ENCODE peak calls at places on chromosome 10, in four cellular contexts. T is HCT116, K is K562, D is HepG2. V is an unnamed sample.

GRCh38 chr10:47354162-47354561 is 6.0 kb downstream of the RBP3 start:
- DNase-seq in K (no peak), D (peak), T (no peak), V (no peak)

GRCh38 chr10:108783897-108784296 is 1139.4 kb downstream of the XPNPEP1 start:
- DNase-seq in K (peak), D (peak), T (peak), V (peak)

GRCh38 chr10:31745612-31746376 is 182.8 kb downstream of the ARHGAP12 start:
- DNase-seq in D (peak), K (no peak), T (peak), V (peak)

GRCh38 chr10:1403508-1404230 is 333.7 kb downstream of the ADARB2 start:
- DNase-seq in D (no peak), T (no peak), K (no peak), V (no peak)

GRCh38 chr10:22832851-22833250 is 95.0 kb upstream of the ARMC3 start:
- DNase-seq in K (no peak), T (no peak), D (no peak), V (no peak)

GRCh38 chr10:48691812-48692528 is 7.3 kb downstream of the WDFY4 start:
- DNase-seq in D (no peak), K (no peak), T (no peak), V (no peak)

GRCh38 chr10:55370021-55370420 is 569.0 kb upstream of the PCDH15 start:
- DNase-seq in K (no peak), D (no peak), T (no peak), V (no peak)

GRCh38 chr10:3494879-3495230 is 290.2 kb downstream of the KLF6 start:
- DNase-seq in D (no peak), T (no peak), K (no peak), V (no peak)

GRCh38 chr10:52215745-52216361 is 98.2 kb upstream of the DKK1 start:
- DNase-seq in K (peak), T (peak), D (peak), V (peak)

GRCh38 chr10:69958232-69958902 is 94.3 kb upstream of the MACROH2A2 start:
- DNase-seq in T (peak), D (peak), K (peak), V (peak)

GRCh38 chr10:5659702-5660528 is 6.5 kb downstream of the ASB13 start:
- DNase-seq in K (peak), D (peak), T (peak), V (no peak)

GRCh38 chr10:60767424-60767823 is 10.9 kb upstream of the CDK1 start:
- DNase-seq in K (no peak), T (no peak), D (no peak), V (no peak)

GRCh38 chr10:126935263-126935946 is 30.2 kb downstream of the DOCK1 start:
- DNase-seq in T (no peak), K (no peak), D (no peak), V (no peak)

GRCh38 chr10:46551701-46552525 is 4.5 kb downstream of the GPRIN2 start:
- DNase-seq in T (no peak), K (no peak), D (no peak), V (no peak)

GRCh38 chr10:106551501-106551900 is 613.0 kb downstream of the SORCS1 start:
- DNase-seq in K (no peak), D (no peak), T (no peak), V (no peak)

GRCh38 chr10:12780634-12781601 is 220.6 kb downstream of the CCDC3 start:
- DNase-seq in T (no peak), D (no peak), K (no peak), V (no peak)

GRCh38 chr10:103859161-103860141 is 4.1 kb upstream of the SH3PXD2A start:
- DNase-seq in T (peak), K (peak), D (peak), V (peak)

GRCh38 chr10:18610517-18610916 is 40.9 kb downstream of the NSUN6 start:
- DNase-seq in T (peak), D (peak), K (peak), V (peak)

GRCh38 chr10:49299816-49300139 is 808 bp downstream of the C10orf71 start:
- DNase-seq in K (peak), T (no peak), D (no peak), V (no peak)

GRCh38 chr10:79112898-79113431 is 44.2 kb downstream of the ZMIZ1 start:
- DNase-seq in K (no peak), T (no peak), D (no peak), V (no peak)

GRCh38 chr10:68135922-68136718 is 26.8 kb downstream of the MYPN start:
- DNase-seq in D (no peak), K (no peak), T (peak), V (peak)

GRCh38 chr10:35580421-35580770 is 24.7 kb upstream of the GJD4 start:
- DNase-seq in T (no peak), K (no peak), D (no peak), V (no peak)

GRCh38 chr10:35585356-35585755 is 19.8 kb upstream of the GJD4 start:
- DNase-seq in D (no peak), T (no peak), K (no peak), V (no peak)

GRCh38 chr10:35585903-35586535 is 19.1 kb upstream of the GJD4 start:
- DNase-seq in K (no peak), T (no peak), D (peak), V (no peak)

GRCh38 chr10:35588836-35589235 is 16.3 kb upstream of the GJD4 start:
- DNase-seq in T (no peak), K (no peak), D (no peak), V (no peak)

DNA sequence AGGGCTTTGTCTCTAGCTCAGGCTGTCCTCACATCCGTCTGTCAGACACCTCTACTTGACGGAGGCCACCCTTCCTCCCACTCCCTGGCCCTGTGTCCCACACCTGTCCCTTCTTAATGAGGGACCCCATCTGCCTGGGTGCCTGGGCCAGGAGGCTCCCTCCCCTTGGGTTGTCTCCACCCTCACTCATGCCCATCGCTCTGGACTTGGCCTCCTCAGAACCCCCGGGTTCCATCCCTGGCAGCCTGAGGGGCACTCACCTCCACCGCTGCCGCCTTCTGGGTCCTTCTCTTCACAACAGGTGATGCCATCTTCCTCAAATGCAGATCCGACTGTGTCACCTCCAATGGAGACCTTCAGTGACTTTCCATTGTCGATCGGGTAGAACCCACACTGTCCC is 20.2 kb upstream of the GJD4 start:
- DNase-seq in D (no peak), T (no peak), K (no peak), V (no peak)
- TF ChIP-seq TCF7L2 in D (no peak), T (no peak), K (no peak), V (no peak)

GRCh38 chr10:33193867-33194521 is 140.5 kb downstream of the NRP1 start:
- DNase-seq in T (no peak), D (peak), K (no peak), V (no peak)
- TF ChIP-seq TCF7L2 in T (no peak), D (no peak), K (no peak), V (no peak)

GRCh38 chr10:35324196-35324595 is 12.1 kb upstream of the CCNY start:
- DNase-seq in K (no peak), T (no peak), D (no peak), V (no peak)

GRCh38 chr10:35318551-35318950 is 17.8 kb upstream of the CCNY start:
- DNase-seq in K (no peak), D (no peak), T (no peak), V (no peak)

GRCh38 chr10:35326466-35327235 is 9.7 kb upstream of the CCNY start:
- DNase-seq in K (no peak), T (no peak), D (no peak), V (no peak)

GRCh38 chr10:35327770-35328403 is 8.4 kb upstream of the CCNY start:
- DNase-seq in K (no peak), T (no peak), D (no peak), V (no peak)

DNA sequence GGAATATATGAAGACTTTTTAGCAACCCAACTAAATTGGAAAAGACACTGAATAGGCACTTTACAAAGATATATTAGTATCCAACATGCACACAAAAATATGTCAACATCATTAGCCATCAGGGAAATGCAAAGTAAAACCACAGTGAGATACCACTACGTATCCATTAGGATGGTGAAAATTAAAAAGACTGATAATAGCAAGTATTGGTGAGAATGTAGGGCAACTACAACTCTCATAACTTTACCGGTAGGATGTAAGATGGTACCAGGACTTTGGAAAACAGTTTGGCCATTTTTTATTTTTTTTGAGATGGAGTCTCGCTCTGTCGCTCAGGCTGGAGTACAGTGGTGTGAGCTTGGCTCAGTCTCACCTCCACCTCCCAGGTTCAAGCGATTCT is 13.7 kb upstream of the CCNY start:
- DNase-seq in T (no peak), D (no peak), K (no peak), V (no peak)
- TF ChIP-seq TCF7L2 in T (no peak), D (no peak), K (no peak), V (no peak)

GRCh38 chr10:75770634-75771081 is 339.2 kb downstream of the LRMDA start:
- DNase-seq in T (no peak), D (no peak), K (no peak), V (no peak)
- TF ChIP-seq TCF7L2 in T (no peak), D (no peak), K (no peak), V (no peak)

GRCh38 chr10:21398549-21399345 is 126.7 kb downstream of the SKIDA1 start:
- DNase-seq in D (no peak), K (no peak), T (no peak), V (peak)
- TF ChIP-seq TCF7L2 in D (no peak), K (no peak), T (no peak), V (no peak)

GRCh38 chr10:124386186-124387077 is 32.3 kb downstream of the OAT start:
- DNase-seq in D (no peak), T (no peak), K (no peak), V (no peak)
- TF ChIP-seq TCF7L2 in D (no peak), T (no peak), K (no peak), V (no peak)

DNA sequence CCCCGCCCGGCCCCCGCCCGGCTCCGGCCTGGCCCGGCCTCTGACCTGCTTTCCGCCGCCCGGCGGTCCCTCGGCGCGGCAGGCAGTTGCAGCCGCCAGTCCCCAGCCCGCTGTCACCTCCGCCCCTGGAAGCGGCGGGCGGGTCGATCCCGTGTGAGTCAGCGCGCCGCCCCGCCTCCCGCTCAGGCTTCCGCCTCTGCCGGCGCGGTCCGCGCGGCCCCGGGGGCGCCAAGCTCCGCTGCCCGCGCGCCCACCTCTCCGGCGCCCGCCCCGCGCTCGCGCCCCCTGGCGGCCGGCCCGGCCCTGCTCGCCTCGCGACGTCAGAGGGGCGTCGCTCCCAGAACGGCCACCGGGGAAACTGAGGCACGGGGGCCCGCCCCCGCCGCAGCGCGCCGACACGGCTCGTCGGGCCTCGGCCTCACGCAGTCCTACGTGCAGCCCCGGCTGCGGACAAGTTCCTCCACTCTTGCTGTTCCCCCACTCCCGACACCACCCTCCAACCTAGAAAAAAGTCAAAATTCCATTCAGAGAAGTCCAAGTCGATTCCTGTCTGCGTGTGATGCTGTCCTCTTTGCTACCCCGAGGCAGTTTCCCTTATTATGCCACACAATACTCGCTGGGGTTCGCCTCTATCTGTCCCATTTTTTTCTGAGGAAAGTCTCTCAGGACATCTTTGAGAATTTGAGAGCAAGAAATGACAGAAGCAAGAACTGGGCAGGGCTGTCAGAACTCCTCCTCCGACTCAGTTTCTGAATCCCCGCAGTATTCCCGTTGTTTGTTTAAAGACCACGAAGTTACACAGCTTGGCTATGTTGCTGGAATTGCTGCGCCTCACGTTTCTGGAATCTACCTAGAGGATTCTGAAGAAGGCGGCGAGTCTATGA is at the start of gene DNMBP:
- DNase-seq in K (peak), D (peak), T (peak), V (no peak)
- TF ChIP-seq TCF7L2 in K (no peak), D (no peak), T (no peak), V (peak)

DNA sequence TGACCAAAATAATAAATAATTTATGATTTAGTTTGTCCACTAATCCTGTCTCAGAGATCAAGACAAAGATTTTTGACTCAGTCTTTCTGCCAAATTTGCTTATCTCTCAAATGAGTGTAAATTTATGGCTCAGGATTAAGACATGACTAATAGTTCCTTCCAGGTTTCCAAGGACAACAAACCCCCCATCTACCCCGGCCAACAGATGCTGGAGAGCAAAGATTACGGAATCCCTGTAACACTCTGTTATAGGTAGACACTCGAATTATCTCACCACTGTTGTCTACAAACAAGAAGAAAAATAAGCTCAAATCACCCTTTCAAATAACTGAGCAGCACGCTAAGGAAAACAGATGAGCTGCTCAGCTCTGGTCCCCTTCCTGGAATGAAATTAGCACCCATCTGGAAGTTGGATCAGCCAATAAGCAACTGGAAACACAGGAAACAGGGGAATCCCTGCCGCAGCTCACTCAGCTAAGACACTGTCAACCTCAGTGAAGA is 56.8 kb upstream of the SVIL start:
- DNase-seq in T (no peak), K (no peak), D (no peak), V (peak)
- TF ChIP-seq TCF7L2 in T (no peak), K (no peak), D (no peak), V (no peak)

V was measured in Panc1.